ENCODE peak calls at places on chromosomes 13 and 19, in ten cellular contexts. Q is fibroblast of lung; C is CD8-positive, alpha-beta T cell; W is suprapubic skin; F is esophagus squamous epithelium; M is astrocyte; T is lower lobe of right lung; A is mammary epithelial cell; E is Caco-2; K is HL-60. I is an unnamed sample.
A peak's percentile ranks its signal among the peaks of the same experiment; 100 is the strongest.

GRCh38 chr13:99322297-99323103 is 15.3 kb upstream of the GPR183 start:
- DNase-seq in Q (peak; percentile 79), C (peak; percentile 42), W (no peak), F (no peak), M (peak; percentile 92), T (no peak), A (peak; percentile 68), E (no peak), K (no peak), I (no peak)

GRCh38 chr19:51547397-51548212 is 16.1 kb upstream of the SIGLEC6 start:
- DNase-seq in Q (no peak), C (no peak), W (no peak), F (no peak), M (no peak), T (no peak), A (no peak), E (peak; percentile 32), K (no peak), I (no peak)

GRCh38 chr13:47829684-47830083 is 171.4 kb downstream of the SUCLA2 start:
- DNase-seq in Q (no peak), C (no peak), W (no peak), F (no peak), M (no peak), T (no peak), A (no peak), E (no peak), K (no peak), I (no peak)

GRCh38 chr19:19732579-19733501 is at the start of gene ZNF14:
- DNase-seq in Q (peak; percentile 93), C (peak; percentile 94), W (peak; percentile 95), F (peak; percentile 83), M (peak; percentile 84), T (peak; percentile 94), A (peak; percentile 90), E (peak; percentile 96), K (peak; percentile 93), I (peak; percentile 84)

GRCh38 chr19:19274146-19274545 is 1.0 kb upstream of the TM6SF2 start:
- DNase-seq in Q (peak; percentile 28), C (no peak), W (no peak), F (no peak), M (no peak), T (no peak), A (no peak), E (no peak), K (no peak), I (no peak)

GRCh38 chr19:2888739-2889224 is 11.9 kb upstream of the ZNF57 start:
- DNase-seq in Q (no peak), C (peak; percentile 66), W (no peak), F (no peak), M (no peak), T (peak; percentile 53), A (peak; percentile 65), E (peak; percentile 90), K (no peak), I (peak; percentile 26)

GRCh38 chr13:25862156-25862555 is 189.7 kb downstream of the SHISA2 start:
- DNase-seq in Q (no peak), C (no peak), W (no peak), F (no peak), M (no peak), T (no peak), A (no peak), E (no peak), K (no peak), I (no peak)

GRCh38 chr13:51862965-51863364 is 1.2 kb downstream of the CCDC70 start:
- DNase-seq in Q (no peak), C (peak; percentile 20), W (no peak), F (no peak), M (no peak), T (no peak), A (no peak), E (no peak), K (no peak), I (no peak)

GRCh38 chr13:77291779-77292178 is 35.1 kb downstream of the MYCBP2 start:
- DNase-seq in Q (no peak), C (no peak), W (no peak), F (no peak), M (no peak), T (no peak), A (no peak), E (no peak), K (no peak), I (no peak)

GRCh38 chr13:108086678-108087077 is 128.7 kb downstream of the LIG4 start:
- DNase-seq in Q (peak; percentile 0), C (no peak), W (no peak), F (no peak), M (no peak), T (no peak), A (no peak), E (peak; percentile 37), K (no peak), I (no peak)

GRCh38 chr19:35959040-35959967 is 23.1 kb downstream of the LRFN3 start:
- DNase-seq in Q (no peak), C (peak; percentile 82), W (no peak), F (no peak), M (no peak), T (peak; percentile 83), A (no peak), E (peak; percentile 31), K (no peak), I (peak; percentile 88)

GRCh38 chr19:17289489-17289888 is 7.8 kb downstream of the ANKLE1 start:
- DNase-seq in Q (peak; percentile 92), C (peak; percentile 43), W (no peak), F (no peak), M (peak; percentile 85), T (peak; percentile 80), A (no peak), E (peak; percentile 81), K (no peak), I (no peak)

DNA sequence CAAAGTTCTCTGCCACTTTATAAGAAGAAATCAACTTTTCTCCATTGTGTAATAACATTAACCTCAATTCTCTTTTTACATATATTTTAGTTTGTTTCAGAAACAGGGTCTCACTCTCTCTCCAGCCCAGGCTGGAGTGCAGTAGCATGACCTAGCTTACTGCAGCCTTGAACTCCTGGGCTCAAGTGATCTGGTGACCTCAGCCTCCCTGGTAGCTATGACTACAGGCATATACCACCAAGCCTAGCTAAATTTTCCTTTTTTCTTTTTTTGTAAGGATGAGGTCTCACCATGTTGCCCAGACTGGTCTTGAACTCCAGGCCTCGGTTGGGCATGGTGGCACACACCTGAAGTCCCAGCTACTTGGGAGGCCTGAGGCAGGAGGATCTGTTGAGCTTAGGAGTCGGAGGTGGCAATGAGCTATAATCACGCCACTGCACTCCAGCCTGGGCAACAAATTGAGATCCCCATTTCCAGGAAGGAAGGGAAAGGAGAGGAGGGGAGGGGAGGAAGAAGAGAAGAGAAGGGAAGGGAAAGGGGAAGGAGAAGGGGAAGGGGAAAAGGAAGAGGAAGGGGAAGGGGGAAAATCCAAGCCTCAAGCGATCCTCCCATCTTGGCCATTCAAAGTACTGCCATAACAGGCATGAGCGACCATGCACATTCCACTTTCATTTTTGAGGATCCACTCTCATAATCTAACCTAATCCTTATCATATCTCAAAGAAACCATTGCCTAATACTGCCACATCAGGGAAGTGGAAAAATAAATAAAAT is 15.1 kb downstream of the ZNF443 start:
- DNase-seq in Q (no peak), C (no peak), W (no peak), F (no peak), M (no peak), T (no peak), A (no peak), E (no peak), K (no peak), I (no peak)
- H3K27me3 ChIP-seq in Q (no peaks in the 10 kb centered on the region), C (no peaks in the 10 kb centered on the region), W (no peaks in the 10 kb centered on the region), F (no peaks in the 10 kb centered on the region), M (no peaks in the 10 kb centered on the region), T (no peaks in the 10 kb centered on the region), A (no peaks in the 10 kb centered on the region), E (no peaks in the 10 kb centered on the region), K (no peaks in the 10 kb centered on the region), I (no peaks in the 10 kb centered on the region)

DNA sequence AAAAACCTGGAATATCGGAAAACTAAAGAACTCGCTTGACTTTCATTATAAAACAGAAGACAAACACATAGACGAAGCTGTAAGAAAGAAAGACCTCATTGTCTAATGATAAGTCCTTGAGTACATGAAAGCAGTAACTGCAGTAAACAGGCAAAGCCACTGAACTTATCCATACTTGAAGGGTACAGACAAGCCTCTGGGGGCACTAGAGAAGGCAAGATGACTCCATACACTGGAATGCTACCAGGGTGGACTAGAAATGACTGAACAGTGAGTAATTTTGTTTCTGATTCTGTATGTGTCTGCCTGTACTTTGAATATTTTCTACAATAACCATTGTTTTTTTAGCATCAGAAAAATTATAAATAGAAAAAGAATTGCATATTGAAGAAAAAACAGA is 507.9 kb downstream of the UQCRFS1 start:
- DNase-seq in Q (peak; percentile 75), C (no peak), W (no peak), F (no peak), M (peak; percentile 88), T (no peak), A (peak; percentile 83), E (peak; percentile 5), K (no peak), I (no peak)
- TF ChIP-seq CTCF in Q (peak; percentile 54), C (no peak), W (no peak), F (no peak), M (peak; percentile 77), T (no peak), A (peak; percentile 82), E (peak; percentile 10), K (no peak), I (no peak)

GRCh38 chr19:10418281-10419199 is 1.8 kb upstream of the PDE4A start:
- DNase-seq in Q (no peak), C (peak; percentile 59), W (no peak), F (no peak), M (no peak), T (no peak), A (no peak), E (no peak), K (no peak), I (no peak)
- H3K27me3 ChIP-seq in Q (peaks cover 34% of the 10 kb centered on the region), C (peaks cover 41% of the 10 kb centered on the region), W (peaks cover 67% of the 10 kb centered on the region), F (peaks cover 41% of the 10 kb centered on the region), M (peaks cover 22% of the 10 kb centered on the region), T (peaks cover 69% of the 10 kb centered on the region), A (peaks cover 34% of the 10 kb centered on the region), E (peaks cover 7% of the 10 kb centered on the region), K (peaks cover 52% of the 10 kb centered on the region), I (peaks cover 63% of the 10 kb centered on the region)

GRCh38 chr19:5501907-5502306 is 46.7 kb downstream of the ZNRF4 start:
- DNase-seq in Q (no peak), C (no peak), W (no peak), F (no peak), M (no peak), T (no peak), A (no peak), E (no peak), K (no peak), I (no peak)

GRCh38 chr19:5504115-5504514 is 48.9 kb downstream of the ZNRF4 start:
- DNase-seq in Q (no peak), C (no peak), W (no peak), F (no peak), M (no peak), T (no peak), A (no peak), E (peak; percentile 16), K (no peak), I (no peak)

GRCh38 chr19:5498817-5499535 is 43.8 kb downstream of the ZNRF4 start:
- DNase-seq in Q (no peak), C (no peak), W (no peak), F (no peak), M (no peak), T (no peak), A (no peak), E (no peak), K (no peak), I (no peak)

GRCh38 chr19:5507056-5507624 is 51.9 kb downstream of the ZNRF4 start:
- DNase-seq in Q (no peak), C (no peak), W (no peak), F (no peak), M (no peak), T (no peak), A (no peak), E (no peak), K (no peak), I (no peak)

GRCh38 chr19:5503598-5503997 is 48.4 kb downstream of the ZNRF4 start:
- DNase-seq in Q (no peak), C (no peak), W (no peak), F (no peak), M (no peak), T (no peak), A (no peak), E (no peak), K (no peak), I (no peak)
- TF ChIP-seq CTCF in Q (no peak), C (no peak), W (no peak), F (no peak), M (peak; percentile 8), T (no peak), A (peak; percentile 34), E (no peak), K (no peak), I (no peak)